ENCODE peak calls at places on chromosomes 12 and 14, in ten cellular contexts. One of them, this sample, is unnamed.

GRCh38 chr12:117440384-117440783 is 79.0 kb upstream of the NOS1 start:
- DNase-seq in epithelial cell of prostate: no peak
- DNase-seq in stimulated activated CD8-positive, alpha-beta memory T cell treated with anti-CD3 and anti-CD28 coated beads, Interleukin-4, amount 100 ng/mL, for 4 hours: no peak
- DNase-seq in ureter: no peak
- DNase-seq in central memory CD4-positive, alpha-beta T cell: no peak
- DNase-seq in ascending aorta: no peak
- DNase-seq in NCI-H1930: no peak
- DNase-seq in anterior cingulate cortex: no peak
- DNase-seq in activated naive CD8-positive, alpha-beta T cell treated with anti-CD3 and anti-CD28 coated beads for 36 hours: no peak
- DNase-seq in PC-3: no peak
- DNase-seq in this sample: no peak

GRCh38 chr12:53236443-53237111 is 4.6 kb upstream of the RARG start:
- DNase-seq in ureter: no peak
- DNase-seq in NCI-H1930: no peak
- DNase-seq in activated naive CD8-positive, alpha-beta T cell treated with anti-CD3 and anti-CD28 coated beads for 36 hours: peak
- DNase-seq in PC-3: no peak
- DNase-seq in epithelial cell of prostate: no peak
- DNase-seq in anterior cingulate cortex: no peak
- DNase-seq in central memory CD4-positive, alpha-beta T cell: peak
- DNase-seq in stimulated activated CD8-positive, alpha-beta memory T cell treated with anti-CD3 and anti-CD28 coated beads, Interleukin-4, amount 100 ng/mL, for 4 hours: no peak
- DNase-seq in ascending aorta: no peak
- DNase-seq in this sample: no peak

GRCh38 chr14:55028066-55028465 is 1.0 kb downstream of the SOCS4 start:
- DNase-seq in central memory CD4-positive, alpha-beta T cell: no peak
- DNase-seq in stimulated activated CD8-positive, alpha-beta memory T cell treated with anti-CD3 and anti-CD28 coated beads, Interleukin-4, amount 100 ng/mL, for 4 hours: no peak
- DNase-seq in NCI-H1930: no peak
- DNase-seq in ureter: no peak
- DNase-seq in anterior cingulate cortex: no peak
- DNase-seq in PC-3: peak
- DNase-seq in activated naive CD8-positive, alpha-beta T cell treated with anti-CD3 and anti-CD28 coated beads for 36 hours: no peak
- DNase-seq in epithelial cell of prostate: no peak
- DNase-seq in ascending aorta: no peak
- DNase-seq in this sample: peak

GRCh38 chr14:75399819-75400678 is 27.8 kb upstream of the JDP2 start:
- DNase-seq in activated naive CD8-positive, alpha-beta T cell treated with anti-CD3 and anti-CD28 coated beads for 36 hours: no peak
- DNase-seq in ascending aorta: peak
- DNase-seq in ureter: peak
- DNase-seq in NCI-H1930: no peak
- DNase-seq in stimulated activated CD8-positive, alpha-beta memory T cell treated with anti-CD3 and anti-CD28 coated beads, Interleukin-4, amount 100 ng/mL, for 4 hours: no peak
- DNase-seq in anterior cingulate cortex: peak
- DNase-seq in central memory CD4-positive, alpha-beta T cell: no peak
- DNase-seq in epithelial cell of prostate: peak
- DNase-seq in PC-3: peak
- DNase-seq in this sample: peak

GRCh38 chr12:5166976-5167375 is 123.3 kb downstream of the KCNA5 start:
- DNase-seq in ureter: no peak
- DNase-seq in ascending aorta: no peak
- DNase-seq in stimulated activated CD8-positive, alpha-beta memory T cell treated with anti-CD3 and anti-CD28 coated beads, Interleukin-4, amount 100 ng/mL, for 4 hours: no peak
- DNase-seq in central memory CD4-positive, alpha-beta T cell: no peak
- DNase-seq in PC-3: peak
- DNase-seq in epithelial cell of prostate: peak
- DNase-seq in activated naive CD8-positive, alpha-beta T cell treated with anti-CD3 and anti-CD28 coated beads for 36 hours: no peak
- DNase-seq in NCI-H1930: no peak
- DNase-seq in anterior cingulate cortex: no peak
- DNase-seq in this sample: no peak

GRCh38 chr14:80434574-80435321 is 223.4 kb upstream of the DIO2 start:
- DNase-seq in activated naive CD8-positive, alpha-beta T cell treated with anti-CD3 and anti-CD28 coated beads for 36 hours: no peak
- DNase-seq in NCI-H1930: no peak
- DNase-seq in central memory CD4-positive, alpha-beta T cell: no peak
- DNase-seq in PC-3: peak
- DNase-seq in epithelial cell of prostate: peak
- DNase-seq in ascending aorta: no peak
- DNase-seq in ureter: no peak
- DNase-seq in stimulated activated CD8-positive, alpha-beta memory T cell treated with anti-CD3 and anti-CD28 coated beads, Interleukin-4, amount 100 ng/mL, for 4 hours: no peak
- DNase-seq in anterior cingulate cortex: no peak
- DNase-seq in this sample: peak

GRCh38 chr14:105878554-105878953 is 352.2 kb downstream of the TMEM121 start:
- DNase-seq in activated naive CD8-positive, alpha-beta T cell treated with anti-CD3 and anti-CD28 coated beads for 36 hours: no peak
- DNase-seq in stimulated activated CD8-positive, alpha-beta memory T cell treated with anti-CD3 and anti-CD28 coated beads, Interleukin-4, amount 100 ng/mL, for 4 hours: no peak
- DNase-seq in NCI-H1930: no peak
- DNase-seq in PC-3: no peak
- DNase-seq in ascending aorta: no peak
- DNase-seq in ureter: peak
- DNase-seq in central memory CD4-positive, alpha-beta T cell: no peak
- DNase-seq in anterior cingulate cortex: no peak
- DNase-seq in epithelial cell of prostate: no peak
- DNase-seq in this sample: no peak

GRCh38 chr12:28814246-28814645 is 334.8 kb upstream of the FAR2 start:
- DNase-seq in central memory CD4-positive, alpha-beta T cell: no peak
- DNase-seq in activated naive CD8-positive, alpha-beta T cell treated with anti-CD3 and anti-CD28 coated beads for 36 hours: no peak
- DNase-seq in PC-3: peak
- DNase-seq in epithelial cell of prostate: peak
- DNase-seq in anterior cingulate cortex: no peak
- DNase-seq in ureter: no peak
- DNase-seq in NCI-H1930: no peak
- DNase-seq in ascending aorta: no peak
- DNase-seq in stimulated activated CD8-positive, alpha-beta memory T cell treated with anti-CD3 and anti-CD28 coated beads, Interleukin-4, amount 100 ng/mL, for 4 hours: no peak
- DNase-seq in this sample: no peak

GRCh38 chr14:93249128-93249831 is 42.2 kb downstream of the UBR7 start:
- DNase-seq in stimulated activated CD8-positive, alpha-beta memory T cell treated with anti-CD3 and anti-CD28 coated beads, Interleukin-4, amount 100 ng/mL, for 4 hours: no peak
- DNase-seq in ascending aorta: no peak
- DNase-seq in epithelial cell of prostate: no peak
- DNase-seq in central memory CD4-positive, alpha-beta T cell: no peak
- DNase-seq in activated naive CD8-positive, alpha-beta T cell treated with anti-CD3 and anti-CD28 coated beads for 36 hours: no peak
- DNase-seq in anterior cingulate cortex: no peak
- DNase-seq in NCI-H1930: no peak
- DNase-seq in ureter: no peak
- DNase-seq in PC-3: no peak
- DNase-seq in this sample: no peak

This sample was measured in NCI-H69.